ENCODE peak calls at places on chromosomes 16 and 17, in five cellular contexts. L is omental fat pad, P is astrocyte of the spinal cord, A is HFF-Myc, R is GM20000. W is an unnamed sample.

GRCh38 chr17:78337244-78338109 is 22.4 kb downstream of the SOCS3 start:
- DNase-seq in L (no peak), P (peak), A (no peak), R (peak), W (no peak)

GRCh38 chr16:785563-786535 is 2.3 kb downstream of the RPUSD1 start:
- DNase-seq in L (peak), P (peak), A (no peak), R (peak), W (peak)

GRCh38 chr17:28880572-28880945 is 17.0 kb downstream of the FLOT2 start:
- DNase-seq in L (no peak), P (no peak), A (no peak), R (no peak), W (no peak)

GRCh38 chr16:80852261-80852872 is 48.0 kb upstream of the CDYL2 start:
- DNase-seq in L (no peak), P (peak), A (no peak), R (peak), W (peak)

GRCh38 chr16:29678691-29679267 is at the start of gene QPRT:
- DNase-seq in L (no peak), P (peak), A (peak), R (peak), W (peak)

GRCh38 chr16:57984443-57985203 is 13.7 kb upstream of the CNGB1 start:
- DNase-seq in L (peak), P (peak), A (peak), R (peak), W (peak)

GRCh38 chr16:6884002-6884401 is 448.6 kb upstream of the RBFOX1 start:
- DNase-seq in L (no peak), P (no peak), A (no peak), R (no peak), W (no peak)

GRCh38 chr16:52467753-52468152 is 79.2 kb downstream of the TOX3 start:
- DNase-seq in L (no peak), P (no peak), A (no peak), R (no peak), W (no peak)

GRCh38 chr17:30321314-30321713 is 12.5 kb downstream of the TMIGD1 start:
- DNase-seq in L (no peak), P (no peak), A (no peak), R (no peak), W (no peak)

GRCh38 chr16:68707341-68708152 is 29.5 kb upstream of the CDH1 start:
- DNase-seq in L (no peak), P (peak), A (no peak), R (no peak), W (no peak)

GRCh38 chr16:61366006-61366405 is 670.2 kb downstream of the CDH8 start:
- DNase-seq in L (no peak), P (no peak), A (no peak), R (no peak), W (no peak)

GRCh38 chr17:66340720-66341119 is 38.3 kb downstream of the PRKCA start:
- DNase-seq in L (no peak), P (no peak), A (no peak), R (no peak), W (no peak)
- TF ChIP-seq CTCF in L (no peak), P (no peak), A (no peak), R (no peak), W (no peak)

GRCh38 chr17:8189711-8190477 is at the start of gene BORCS6:
- DNase-seq in L (peak), P (peak), A (peak), R (peak), W (peak)
- TF ChIP-seq CTCF in L (no peak), P (no peak), A (no peak), R (no peak), W (no peak)

DNA sequence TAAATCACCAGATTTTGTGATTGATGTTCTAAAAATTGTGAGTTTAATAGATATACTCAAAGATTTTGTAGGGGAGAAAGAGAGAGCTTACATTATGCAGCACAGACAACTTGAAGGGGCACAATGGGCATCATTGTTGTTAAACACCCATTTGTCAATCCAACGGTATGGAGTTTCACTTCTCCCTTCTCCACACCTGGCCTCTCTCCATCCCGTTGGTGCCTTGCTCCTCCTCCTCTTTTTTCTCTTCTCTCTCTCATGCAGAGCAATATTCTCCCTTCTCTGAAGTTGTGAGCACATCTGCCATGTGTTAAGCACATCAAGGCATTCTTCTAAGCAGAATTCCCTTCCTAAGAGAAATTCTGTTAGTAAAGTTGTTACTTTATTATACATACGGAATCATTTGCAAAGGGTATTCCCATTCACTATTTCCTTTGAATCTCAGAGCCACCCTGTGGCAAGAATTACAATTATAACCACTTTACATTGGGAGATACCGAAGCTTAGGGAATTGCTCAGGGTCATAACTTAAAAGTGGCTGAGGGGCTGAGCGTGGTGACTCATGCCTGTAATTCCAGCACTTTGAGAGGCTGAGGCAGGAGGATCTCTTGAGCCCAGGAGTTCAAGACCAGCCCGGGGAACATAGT is 40.5 kb upstream of the SKAP1 start:
- DNase-seq in L (no peak), P (peak), A (no peak), R (no peak), W (no peak)
- TF ChIP-seq CTCF in L (no peak), P (peak), A (no peak), R (no peak), W (no peak)

GRCh38 chr16:8866884-8867482 is 1.8 kb downstream of the CARHSP1 start:
- DNase-seq in L (no peak), P (no peak), A (no peak), R (no peak), W (no peak)
- TF ChIP-seq CTCF in L (no peak), P (no peak), A (no peak), R (no peak), W (no peak)

W was measured in activated CD8-positive, alpha-beta T cell treated with anti-CD3 and anti-CD28 coated beads for 36 hours.